ENCODE peak calls at places on chromosome 5, in eight cellular contexts. P is fibroblast of lung; U is osteocyte; Q is neural crest cell; J is glutamatergic neuron; M is HFFc6; C is CD8-positive, alpha-beta T cell; D is Panc1. L is an unnamed sample.

GRCh38 chr5:166617507-166617906 is 1673.9 kb upstream of the WWC1 start:
- DNase-seq in U (no peak), Q (no peak), D (no peak), P (no peak), M (no peak), C (no peak), J (no peak), L (no peak)

GRCh38 chr5:6826756-6827155 is 113.5 kb downstream of the TENT4A start:
- DNase-seq in P (no peak), Q (no peak), D (no peak), J (no peak), C (no peak), M (no peak), U (peak; percentile 80), L (no peak)

GRCh38 chr5:8954801-8955200 is 591.1 kb downstream of the SEMA5A start:
- DNase-seq in P (peak; percentile 33), J (no peak), U (no peak), M (no peak), D (no peak), C (no peak), Q (no peak), L (no peak)

GRCh38 chr5:95591490-95591901 is 28.4 kb upstream of the GPR150 start:
- DNase-seq in Q (no peak), D (peak; percentile 75), M (peak; percentile 89), P (peak; percentile 67), C (no peak), J (no peak), U (no peak), L (peak; percentile 8)

GRCh38 chr5:89228355-89228754 is 345.4 kb upstream of the MEF2C start:
- DNase-seq in M (no peak), U (no peak), D (no peak), Q (no peak), C (no peak), J (no peak), P (no peak), L (no peak)

GRCh38 chr5:1360861-1361260 is 16.0 kb upstream of the CLPTM1L start:
- DNase-seq in D (no peak), P (no peak), M (no peak), J (no peak), C (no peak), Q (no peak), U (no peak), L (no peak)

GRCh38 chr5:111775224-111775623 is 18.2 kb upstream of the NREP start:
- DNase-seq in U (no peak), M (no peak), D (no peak), C (no peak), Q (no peak), J (no peak), P (peak; percentile 78), L (no peak)

GRCh38 chr5:61884242-61884855 is 421.7 kb upstream of the KIF2A start:
- DNase-seq in D (no peak), M (no peak), C (no peak), U (no peak), P (no peak), Q (no peak), J (peak; percentile 14), L (no peak)

GRCh38 chr5:75051217-75051751 is 1.1 kb downstream of the GCNT4 start:
- DNase-seq in M (no peak), J (no peak), D (no peak), Q (no peak), C (no peak), P (no peak), U (no peak), L (no peak)

GRCh38 chr5:139651502-139651862 is 3.3 kb downstream of the CXXC5 start:
- DNase-seq in M (no peak), C (no peak), P (no peak), J (no peak), U (no peak), Q (no peak), D (peak; percentile 64), L (no peak)
- TF ChIP-seq CTCF in M (no peak), C (no peak), P (no peak), J (no peak), U (no peak), Q (no peak), D (no peak), L (no peak)

GRCh38 chr5:44048268-44048984 is 340.8 kb downstream of the FGF10 start:
- DNase-seq in D (no peak), U (no peak), M (no peak), P (peak; percentile 37), J (no peak), Q (no peak), C (no peak), L (no peak)
- TF ChIP-seq CTCF in D (no peak), U (no peak), M (no peak), P (no peak), J (no peak), Q (no peak), C (no peak), L (no peak)

DNA sequence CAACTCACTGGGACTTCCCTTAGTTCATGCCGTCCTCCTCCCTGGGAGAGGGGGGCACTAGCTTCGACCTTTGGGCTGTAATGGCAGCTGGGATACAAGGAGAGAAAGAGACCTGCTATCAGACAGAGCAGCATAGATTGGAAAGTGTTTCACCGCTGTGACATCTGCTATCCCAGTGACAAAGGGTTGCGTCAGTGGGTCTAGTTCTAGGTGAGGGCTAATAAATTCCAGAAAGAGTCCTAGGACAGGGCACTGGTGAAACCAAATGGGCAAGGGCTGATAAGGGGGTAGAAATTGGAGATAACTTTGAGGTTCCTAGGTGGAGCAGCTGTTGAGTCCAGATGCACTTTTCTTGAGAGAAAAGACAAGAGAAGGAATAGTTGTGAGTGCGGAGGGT is 62.5 kb downstream of the RASGRF2 start:
- DNase-seq in Q (no peak), C (no peak), D (no peak), J (no peak), M (no peak), U (no peak), P (no peak), L (no peak)
- TF ChIP-seq CTCF in Q (no peak), C (no peak), D (no peak), J (no peak), M (no peak), U (no peak), P (no peak), L (no peak)

GRCh38 chr5:181259283-181259682 is 1.7 kb downstream of the TRIM52 start:
- DNase-seq in C (no peak), J (no peak), U (no peak), P (no peak), Q (no peak), D (no peak), M (no peak), L (no peak)
- TF ChIP-seq CTCF in C (no peak), J (no peak), U (no peak), P (no peak), Q (no peak), D (no peak), M (no peak), L (no peak)

L was measured in astrocyte of the cerebellum.